ENCODE peak calls at places on chromosomes 4 and X, in seven cellular contexts. N, W, U, J, A, Z and B are unnamed samples.

GRCh38 chr4:87128006-87128705 is 92.3 kb downstream of the KLHL8 start:
- DNase-seq in Z (no peak), A (peak), J (no peak), U (no peak), N (no peak), W (no peak), B (no peak)

GRCh38 chr4:85747871-85748491 is 273.0 kb downstream of the ARHGAP24 start:
- DNase-seq in U (peak), Z (peak), W (peak), A (peak), N (no peak), J (peak), B (no peak)

GRCh38 chr4:88629826-88630225 is 37.5 kb downstream of the HERC3 start:
- DNase-seq in A (peak), N (no peak), U (no peak), J (no peak), W (no peak), Z (no peak), B (no peak)

GRCh38 chr4:171024720-171025303 is 788.4 kb upstream of the GALNTL6 start:
- DNase-seq in W (no peak), Z (no peak), A (no peak), U (no peak), J (no peak), N (no peak), B (no peak)

GRCh38 chrX:109403927-109404326 is 78.0 kb downstream of the GUCY2F start:
- DNase-seq in N (no peak), J (no peak), U (no peak), Z (no peak), W (no peak), A (no peak), B (no peak)

GRCh38 chr4:141636077-141636770 is at the start of gene IL15:
- DNase-seq in U (peak), Z (peak), J (no peak), W (peak), A (peak), N (peak), B (peak)

GRCh38 chr4:152590179-152591031 is 54.5 kb upstream of the FBXW7 start:
- DNase-seq in W (no peak), Z (no peak), U (no peak), J (no peak), N (no peak), A (peak), B (no peak)

GRCh38 chrX:68234171-68234910 is 199.0 kb downstream of the OPHN1 start:
- DNase-seq in N (no peak), A (no peak), W (no peak), U (no peak), J (no peak), Z (no peak), B (no peak)

GRCh38 chr4:24743931-24744330 is 51.4 kb upstream of the SOD3 start:
- DNase-seq in J (no peak), A (peak), N (no peak), U (peak), W (no peak), Z (no peak), B (no peak)

GRCh38 chr4:74660866-74661265 is 133.5 kb downstream of the BTC start:
- DNase-seq in N (no peak), W (no peak), U (no peak), Z (no peak), J (no peak), A (no peak), B (no peak)

GRCh38 chrX:39815621-39816020 is 282.1 kb downstream of the BCOR start:
- DNase-seq in W (no peak), Z (no peak), J (peak), A (peak), U (no peak), N (no peak), B (no peak)

GRCh38 chr4:107058828-107059227 is 22.7 kb upstream of the DKK2 start:
- DNase-seq in W (no peak), Z (no peak), U (no peak), J (no peak), N (no peak), A (no peak), B (no peak)

GRCh38 chrX:134990475-134991473 is at the start of gene SMIM10:
- DNase-seq in J (peak), A (peak), U (peak), Z (peak), N (peak), W (peak), B (peak)

GRCh38 chr4:170005472-170005871 is 20.7 kb downstream of the MFAP3L start:
- DNase-seq in W (no peak), N (no peak), Z (no peak), U (no peak), A (no peak), J (no peak), B (no peak)

GRCh38 chr4:118760493-118760892 is 75.3 kb downstream of the METTL14 start:
- DNase-seq in J (no peak), A (no peak), W (no peak), U (no peak), Z (no peak), N (no peak), B (no peak)

GRCh38 chr4:133638702-133639101 is 489.6 kb downstream of the PCDH10 start:
- DNase-seq in N (no peak), J (no peak), W (no peak), Z (no peak), A (no peak), U (no peak), B (no peak)

GRCh38 chrX:131752493-131753198 is 208.8 kb downstream of the OR13H1 start:
- DNase-seq in U (no peak), A (peak), Z (no peak), J (no peak), N (no peak), W (peak), B (no peak)

GRCh38 chrX:132209527-132209926 is 9.7 kb downstream of the RAP2C start:
- DNase-seq in W (no peak), Z (no peak), A (peak), N (no peak), U (no peak), J (peak), B (no peak)

GRCh38 chr4:86582453-86582852 is 11.7 kb upstream of the PTPN13 start:
- DNase-seq in U (peak), A (no peak), J (peak), N (no peak), Z (no peak), W (peak), B (no peak)

GRCh38 chrX:46308106-46308505 is 237.1 kb downstream of the ZNF674 start:
- DNase-seq in U (no peak), J (no peak), W (no peak), Z (no peak), N (no peak), A (no peak), B (peak)

GRCh38 chrX:30971761-30972603 is 82.9 kb upstream of the TAB3 start:
- DNase-seq in N (no peak), J (peak), W (peak), U (peak), Z (peak), A (peak), B (no peak)

GRCh38 chrX:149825424-149825823 is 43.7 kb downstream of the MAGEA9 start:
- DNase-seq in A (no peak), J (peak), U (peak), W (peak), N (no peak), Z (no peak), B (no peak)

GRCh38 chr4:113921089-113921842 is 58.2 kb downstream of the ARSJ start:
- DNase-seq in A (peak), J (no peak), Z (no peak), U (no peak), W (no peak), N (no peak), B (no peak)

GRCh38 chrX:3592184-3592583 is 121.3 kb downstream of the PRKX start:
- DNase-seq in N (no peak), Z (no peak), J (no peak), W (no peak), A (no peak), U (no peak), B (no peak)

GRCh38 chrX:108735087-108735679 is 1.2 kb downstream of the IRS4 start:
- DNase-seq in N (no peak), W (peak), Z (no peak), A (no peak), J (no peak), U (peak), B (no peak)

GRCh38 chr4:17276821-17277220 is 235.1 kb downstream of the QDPR start:
- DNase-seq in A (peak), U (peak), Z (peak), W (no peak), N (no peak), J (no peak), B (no peak)

GRCh38 chrX:23228950-23229448 is 105.7 kb upstream of the PTCHD1 start:
- DNase-seq in U (no peak), Z (peak), J (peak), W (no peak), A (no peak), N (no peak), B (no peak)

GRCh38 chrX:20066968-20067708 is 49.6 kb downstream of the MAP7D2 start:
- DNase-seq in J (peak), Z (no peak), N (no peak), A (peak), U (peak), W (peak), B (no peak)

GRCh38 chr4:12633058-12633651 is 851.0 kb downstream of the RAB28 start:
- DNase-seq in W (peak), U (peak), N (peak), J (peak), Z (peak), A (peak), B (peak)

GRCh38 chr4:134999169-134999568 is 797.6 kb upstream of the PABPC4L start:
- DNase-seq in J (no peak), W (no peak), U (no peak), N (no peak), Z (no peak), A (no peak), B (no peak)

GRCh38 chr4:87036713-87037112 is 101.9 kb downstream of the AFF1 start:
- DNase-seq in A (no peak), Z (no peak), N (no peak), W (no peak), U (no peak), J (no peak), B (no peak)

GRCh38 chrX:46573896-46574336 is 351 bp downstream of the CHST7 start:
- DNase-seq in N (peak), W (peak), A (peak), J (peak), Z (peak), U (peak), B (peak)

GRCh38 chrX:49100704-49101628 is 21.3 kb upstream of the WDR45 start:
- DNase-seq in W (peak), J (peak), U (peak), A (peak), Z (peak), N (peak), B (peak)
- TF ChIP-seq POLR2A in W (peak), J (peak), U (peak), A (no peak), Z (peak), N (peak), B (no peak)

GRCh38 chr4:178086324-178086723 is 644.1 kb upstream of the AGA start:
- DNase-seq in U (no peak), Z (no peak), W (peak), A (peak), N (no peak), J (no peak), B (no peak)
- TF ChIP-seq CTCF in U (no peak), Z (no peak), W (no peak), A (no peak), N (no peak), J (no peak), B (no peak)

GRCh38 chrX:49183701-49184281 is 2.4 kb downstream of the PRICKLE3 start:
- DNase-seq in J (no peak), A (no peak), U (no peak), W (no peak), Z (no peak), N (no peak), B (no peak)

GRCh38 chrX:49185062-49185394 is 1.1 kb downstream of the PRICKLE3 start:
- DNase-seq in W (no peak), J (no peak), A (no peak), N (no peak), Z (no peak), U (no peak), B (no peak)

GRCh38 chrX:49186125-49187027 is at the start of gene PRICKLE3:
- DNase-seq in A (peak), W (peak), U (peak), N (peak), Z (peak), J (peak), B (peak)

GRCh38 chrX:49187028-49187394 is 838 bp upstream of the PRICKLE3 start:
- DNase-seq in A (no peak), U (no peak), Z (no peak), W (no peak), J (no peak), N (no peak), B (no peak)

DNA sequence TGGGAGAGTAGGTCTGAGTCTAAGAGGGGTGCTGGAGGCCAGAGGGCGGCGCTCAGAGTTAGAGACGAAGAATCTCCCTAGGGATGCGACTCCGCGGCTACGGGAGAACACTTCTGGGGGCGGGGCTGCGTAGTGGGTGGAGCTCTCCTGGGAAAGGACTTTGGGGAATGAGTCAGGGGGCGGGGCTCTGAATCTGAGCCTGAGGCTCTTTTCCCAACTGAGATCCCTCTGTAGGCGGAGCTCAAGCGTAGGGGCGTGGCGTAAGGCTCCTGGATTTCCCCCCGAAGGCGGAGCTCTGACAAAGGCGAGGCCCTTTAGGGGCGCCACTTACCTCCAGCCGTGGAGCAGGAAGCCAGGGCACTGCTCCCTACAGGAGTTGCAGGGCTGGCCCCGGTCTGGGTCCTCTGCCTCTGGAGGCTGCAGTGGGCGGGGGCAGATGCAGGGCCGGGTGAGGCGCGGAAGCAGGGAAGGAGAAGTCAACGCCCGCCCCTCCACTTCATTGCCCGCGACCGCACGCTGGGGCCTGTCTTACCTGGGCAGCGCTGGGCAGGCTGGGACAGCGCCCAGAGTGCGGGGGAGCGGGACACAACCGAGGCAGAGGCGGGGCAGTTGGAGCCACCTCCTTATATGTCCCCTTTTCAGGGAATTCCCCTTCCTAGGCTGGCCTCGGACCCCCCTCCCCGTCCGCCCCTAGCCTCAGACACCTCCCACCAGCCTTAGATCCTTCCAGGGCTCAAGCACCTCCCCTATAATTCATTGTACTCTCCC is 1.7 kb downstream of the PRICKLE3 start:
- DNase-seq in U (peak), N (peak), A (peak), W (peak), J (peak), Z (peak), B (peak)
- TF ChIP-seq POLR2A in U (peak), N (peak), A (no peak), W (peak), J (no peak), Z (peak), B (no peak)

GRCh38 chr4:139082750-139083532 is 67.4 kb downstream of the NOCT start:
- DNase-seq in J (peak), Z (peak), A (peak), W (peak), N (peak), U (peak), B (peak)

GRCh38 chr4:139078926-139079325 is 63.3 kb downstream of the NOCT start:
- DNase-seq in U (no peak), W (no peak), Z (no peak), N (no peak), A (no peak), J (no peak), B (no peak)

GRCh38 chr4:139084425-139085093 is 69.0 kb downstream of the NOCT start:
- DNase-seq in N (no peak), A (no peak), J (no peak), U (no peak), W (no peak), Z (no peak), B (no peak)

GRCh38 chr4:139085141-139085540 is 69.6 kb downstream of the NOCT start:
- DNase-seq in J (peak), U (no peak), A (peak), W (peak), N (no peak), Z (no peak), B (no peak)

DNA sequence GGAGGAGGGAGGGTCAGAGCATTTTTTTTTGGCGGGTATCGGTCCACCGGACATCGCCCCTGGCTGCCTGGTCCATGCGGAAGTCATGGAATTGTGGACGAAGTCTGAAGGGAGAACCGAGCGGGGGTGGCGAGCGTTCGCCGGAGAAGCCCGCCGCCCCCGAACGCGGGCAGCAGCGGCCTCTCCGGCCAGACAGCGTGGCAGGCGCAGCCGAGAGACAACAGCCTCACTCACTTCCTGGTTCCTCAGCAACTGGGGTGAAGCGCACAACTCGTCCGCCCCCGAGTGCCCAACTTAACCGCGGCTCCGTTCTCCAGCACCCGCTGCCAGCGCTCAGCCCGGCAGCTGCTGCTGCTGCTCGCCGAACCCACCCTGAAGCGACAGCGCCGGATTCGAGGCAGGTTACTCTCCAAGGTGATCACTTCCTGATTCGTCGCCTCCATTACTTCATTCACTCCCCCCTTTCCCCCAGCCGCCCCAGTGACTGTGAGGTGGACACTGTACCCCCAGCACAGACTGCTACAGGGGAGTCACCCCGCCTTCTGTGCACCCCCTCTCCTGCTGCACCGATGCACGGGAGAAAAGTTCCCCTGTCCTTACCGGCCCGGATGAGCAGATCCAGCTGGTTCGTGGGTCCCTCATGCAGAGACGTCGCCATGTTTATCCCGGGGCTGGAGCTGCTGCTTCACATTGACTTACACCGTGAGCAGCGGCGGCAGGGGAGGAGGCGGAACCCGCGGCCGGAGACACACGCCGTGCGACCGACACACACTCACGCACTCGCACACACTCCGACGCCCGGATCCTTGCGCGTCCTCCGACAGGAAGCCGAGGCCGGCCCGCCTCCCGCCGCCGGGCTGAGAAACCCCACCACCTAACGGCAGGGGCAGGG is 68.2 kb downstream of the NOCT start:
- DNase-seq in N (peak), W (peak), Z (peak), J (peak), A (peak), U (peak), B (peak)
- TF ChIP-seq CTCF in N (peak), W (no peak), Z (peak), J (no peak), A (peak), U (peak), B (no peak)

GRCh38 chr4:6502747-6503465 is 30.5 kb upstream of the PPP2R2C start:
- DNase-seq in N (no peak), W (no peak), J (no peak), Z (no peak), A (no peak), U (no peak), B (peak)
- TF ChIP-seq POLR2A in N (no peak), W (no peak), J (no peak), Z (no peak), A (no peak), U (no peak), B (no peak)

GRCh38 chr4:173990879-173991231 is 292.6 kb downstream of the FBXO8 start:
- DNase-seq in J (no peak), N (no peak), Z (peak), W (no peak), A (no peak), U (peak), B (no peak)
- TF ChIP-seq CTCF in J (no peak), N (no peak), Z (peak), W (no peak), A (no peak), U (no peak), B (no peak)